ENCODE peak calls at places on chromosome 22, in five cellular contexts. M, D, Z, R and T are unnamed samples.

GRCh38 chr22:26746311-26746710 is 88.9 kb downstream of the MIAT start:
- DNase-seq in M (no peak), D (no peak), Z (no peak), R (no peak), T (no peak)

GRCh38 chr22:30837531-30837930 is 131.0 kb downstream of the MORC2 start:
- DNase-seq in M (no peak), D (no peak), Z (no peak), R (no peak), T (no peak)

GRCh38 chr22:28497188-28497587 is 182.5 kb downstream of the TTC28 start:
- DNase-seq in M (no peak), D (peak), Z (no peak), R (no peak), T (no peak)

GRCh38 chr22:34847072-34847471 is 218.9 kb upstream of the ISX start:
- DNase-seq in M (no peak), D (no peak), Z (peak), R (no peak), T (no peak)

GRCh38 chr22:43018615-43019014 is 3.7 kb upstream of the PACSIN2 start:
- DNase-seq in M (no peak), D (no peak), Z (no peak), R (no peak), T (no peak)

GRCh38 chr22:44093791-44094190 is 69.7 kb downstream of the PARVB start:
- DNase-seq in M (no peak), D (no peak), Z (no peak), R (no peak), T (no peak)

GRCh38 chr22:27670701-27671412 is 130.7 kb downstream of the MN1 start:
- DNase-seq in M (peak), D (no peak), Z (peak), R (peak), T (peak)

GRCh38 chr22:26134654-26135330 is 34.5 kb upstream of the SEZ6L start:
- DNase-seq in M (no peak), D (no peak), Z (peak), R (no peak), T (no peak)

GRCh38 chr22:29359469-29359868 is 28.9 kb downstream of the AP1B1 start:
- DNase-seq in M (peak), D (peak), Z (peak), R (no peak), T (peak)

GRCh38 chr22:44459041-44459440 is 39.0 kb downstream of the RTL6 start:
- DNase-seq in M (no peak), D (no peak), Z (no peak), R (no peak), T (no peak)

GRCh38 chr22:39077513-39077840 is 402 bp downstream of the APOBEC3G start:
- DNase-seq in M (no peak), D (no peak), Z (no peak), R (no peak), T (no peak)

GRCh38 chr22:31144223-31144622 is 3.9 kb upstream of the PLA2G3 start:
- DNase-seq in M (no peak), D (peak), Z (no peak), R (no peak), T (peak)

GRCh38 chr22:48808038-48808960 is 1019.4 kb downstream of the BRD1 start:
- DNase-seq in M (no peak), D (no peak), Z (no peak), R (no peak), T (no peak)

GRCh38 chr22:39665229-39665628 is 94.7 kb downstream of the CACNA1I start:
- DNase-seq in M (no peak), D (no peak), Z (peak), R (no peak), T (no peak)

GRCh38 chr22:29205598-29206371 is at the start of gene EMID1:
- DNase-seq in M (peak), D (peak), Z (peak), R (peak), T (peak)

GRCh38 chr22:40002935-40003715 is 8.4 kb downstream of the FAM83F start:
- DNase-seq in M (no peak), D (no peak), Z (no peak), R (no peak), T (no peak)

GRCh38 chr22:28246392-28246791 is 327.3 kb upstream of the PITPNB start:
- DNase-seq in M (no peak), D (peak), Z (peak), R (no peak), T (no peak)

GRCh38 chr22:30010789-30011405 is 69.4 kb upstream of the HORMAD2 start:
- DNase-seq in M (no peak), D (peak), Z (no peak), R (no peak), T (peak)

GRCh38 chr22:30325065-30325720 is 1.5 kb downstream of the TBC1D10A start:
- DNase-seq in M (no peak), D (peak), Z (peak), R (no peak), T (peak)

GRCh38 chr22:25488244-25489020 is 76.0 kb upstream of the GRK3 start:
- DNase-seq in M (no peak), D (peak), Z (no peak), R (no peak), T (peak)

GRCh38 chr22:44389181-44389580 is 76.4 kb upstream of the SHISAL1 start:
- DNase-seq in M (no peak), D (no peak), Z (no peak), R (no peak), T (no peak)

GRCh38 chr22:39308614-39309363 is 10.6 kb downstream of the RPL3 start:
- DNase-seq in M (peak), D (peak), Z (peak), R (no peak), T (peak)

GRCh38 chr22:43446037-43446803 is 34.4 kb downstream of the MPPED1 start:
- DNase-seq in M (no peak), D (peak), Z (no peak), R (no peak), T (peak)

GRCh38 chr22:45226681-45227186 is 14.0 kb downstream of the KIAA0930 start:
- DNase-seq in M (peak), D (no peak), Z (no peak), R (no peak), T (no peak)

GRCh38 chr22:44860311-44860710 is 107.9 kb downstream of the ARHGAP8 start:
- DNase-seq in M (no peak), D (no peak), Z (no peak), R (no peak), T (no peak)

GRCh38 chr22:44396727-44397722 is 84.3 kb upstream of the SHISAL1 start:
- DNase-seq in M (peak), D (no peak), Z (no peak), R (no peak), T (no peak)

GRCh38 chr22:42365942-42366660 is 66.1 kb downstream of the NFAM1 start:
- DNase-seq in M (no peak), D (no peak), Z (no peak), R (no peak), T (no peak)

GRCh38 chr22:48832592-48832991 is 995.1 kb downstream of the BRD1 start:
- DNase-seq in M (no peak), D (no peak), Z (no peak), R (no peak), T (no peak)

GRCh38 chr22:35352214-35353111 is 28.4 kb upstream of the HMOX1 start:
- DNase-seq in M (peak), D (no peak), Z (peak), R (no peak), T (no peak)

GRCh38 chr22:36425977-36426523 is 38.3 kb upstream of the MYH9 start:
- DNase-seq in M (no peak), D (peak), Z (peak), R (no peak), T (peak)

GRCh38 chr22:44120314-44120704 is 60.4 kb upstream of the PARVG start:
- DNase-seq in M (no peak), D (no peak), Z (peak), R (no peak), T (no peak)

GRCh38 chr22:26321469-26321913 is 107.6 kb upstream of the ASPHD2 start:
- DNase-seq in M (no peak), D (peak), Z (peak), R (no peak), T (peak)

GRCh38 chr22:30598986-30599385 is 7.3 kb upstream of the PES1 start:
- DNase-seq in M (no peak), D (peak), Z (no peak), R (no peak), T (peak)

GRCh38 chr22:28771195-28771791 is 1.2 kb upstream of the CCDC117 start:
- DNase-seq in M (no peak), D (no peak), Z (no peak), R (no peak), T (no peak)

GRCh38 chr22:42169055-42169469 is 38.5 kb upstream of the CYP2D6 start:
- DNase-seq in M (peak), D (peak), Z (peak), R (peak), T (peak)

GRCh38 chr22:27687984-27688545 is 113.5 kb downstream of the MN1 start:
- DNase-seq in M (no peak), D (no peak), Z (peak), R (no peak), T (peak)

GRCh38 chr22:44569516-44569915 is 71.5 kb upstream of the RTL6 start:
- DNase-seq in M (no peak), D (no peak), Z (no peak), R (no peak), T (no peak)

GRCh38 chr22:48869161-48869560 is 958.5 kb downstream of the BRD1 start:
- DNase-seq in M (no peak), D (no peak), Z (no peak), R (no peak), T (no peak)

DNA sequence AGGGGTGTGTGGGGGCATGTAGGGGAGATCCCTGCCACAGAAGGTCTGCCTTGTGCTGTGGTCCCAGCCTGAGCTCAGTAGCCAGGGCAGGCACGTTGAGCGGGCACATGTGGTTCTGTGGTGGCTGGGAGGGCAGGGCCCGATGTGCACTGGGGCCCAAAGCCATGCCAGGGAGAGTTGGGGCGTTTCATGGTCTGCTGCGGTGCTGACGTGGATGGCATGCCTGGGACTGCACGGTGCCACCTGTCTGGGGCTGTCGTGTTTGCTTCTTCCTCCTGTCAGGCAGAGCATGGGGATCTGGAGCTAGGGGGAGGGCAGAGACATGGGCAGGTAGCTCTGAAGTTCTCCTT is 19.3 kb downstream of the PPIL2 start:
- DNase-seq in M (no peak), D (no peak), Z (no peak), R (no peak), T (no peak)
- H3K23ac ChIP-seq in M (no peak), D (no peak), Z (no peak), R (peak), T (no peak)

DNA sequence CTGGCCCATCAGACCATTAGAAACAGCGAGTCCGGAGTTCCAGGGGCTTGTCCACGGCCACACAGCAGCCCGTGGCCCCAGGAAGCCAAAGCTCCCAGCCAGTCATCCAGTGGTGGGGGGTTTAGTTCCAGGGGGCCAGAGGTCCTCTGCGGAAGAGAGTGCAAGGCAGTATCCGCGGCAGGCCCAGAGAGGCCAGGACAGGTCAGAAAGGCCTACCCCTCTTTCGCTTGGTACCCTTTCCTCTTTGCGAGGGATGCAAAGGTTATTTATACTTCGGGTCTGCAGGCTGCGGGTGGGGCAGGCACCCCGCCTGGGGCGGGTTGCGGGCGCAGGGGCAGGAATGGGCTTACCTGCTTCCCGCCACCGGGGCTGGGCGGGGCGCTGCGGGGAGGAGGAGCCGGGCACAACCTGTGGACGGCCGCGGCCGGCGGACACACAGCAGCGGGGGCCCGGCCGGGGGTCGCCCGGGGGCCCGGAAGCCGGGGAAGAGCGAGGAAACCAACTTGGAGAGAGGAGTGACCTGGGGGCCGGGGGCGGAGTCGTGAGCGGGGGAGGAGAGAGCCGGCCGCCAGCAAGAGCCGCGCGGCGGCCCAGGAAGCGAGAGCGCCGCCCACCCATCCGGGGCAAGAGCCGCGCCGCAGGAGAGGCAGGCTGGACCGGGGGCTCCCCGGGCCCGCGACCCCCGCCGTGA is at the start of gene SH3BP1:
- DNase-seq in M (peak), D (no peak), Z (peak), R (no peak), T (peak)
- H3K23ac ChIP-seq in M (no peak), D (peak), Z (peak), R (peak), T (no peak)

GRCh38 chr22:20115691-20116375 is at the start of gene RANBP1:
- DNase-seq in M (no peak), D (no peak), Z (no peak), R (no peak), T (no peak)

GRCh38 chr22:20116951-20117645 is at the start of gene TRMT2A:
- DNase-seq in M (peak), D (peak), Z (peak), R (peak), T (peak)

GRCh38 chr22:20116376-20116950 is 559 bp downstream of the RANBP1 start:
- DNase-seq in M (no peak), D (no peak), Z (no peak), R (no peak), T (no peak)

GRCh38 chr22:20117656-20118571 is 888 bp upstream of the TRMT2A start:
- DNase-seq in M (no peak), D (peak), Z (peak), R (no peak), T (peak)

DNA sequence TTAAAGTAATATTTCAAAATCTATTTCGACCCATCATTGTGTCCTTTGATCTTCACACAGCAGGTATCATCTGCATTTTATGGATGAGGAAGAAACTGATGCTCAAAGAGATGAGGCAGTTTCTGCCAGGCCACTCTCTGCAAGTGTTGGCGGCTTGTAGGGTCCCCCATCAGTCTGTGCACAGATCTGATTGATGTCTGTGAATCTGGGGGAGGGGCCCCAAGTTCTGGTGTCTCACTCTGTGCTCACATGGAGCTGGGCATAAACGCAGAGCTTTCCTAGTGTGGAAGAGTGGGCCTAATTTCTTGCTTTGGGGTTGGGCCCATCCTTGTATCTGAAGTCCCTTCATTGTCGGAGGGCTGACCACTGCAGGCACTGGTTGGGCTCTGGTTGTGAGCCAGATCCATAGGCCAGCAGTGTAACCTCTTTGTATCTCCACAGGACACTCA is 1.6 kb upstream of the TRMT2A start:
- DNase-seq in M (no peak), D (no peak), Z (no peak), R (no peak), T (no peak)
- H3K23ac ChIP-seq in M (no peak), D (peak), Z (no peak), R (no peak), T (no peak)

DNA sequence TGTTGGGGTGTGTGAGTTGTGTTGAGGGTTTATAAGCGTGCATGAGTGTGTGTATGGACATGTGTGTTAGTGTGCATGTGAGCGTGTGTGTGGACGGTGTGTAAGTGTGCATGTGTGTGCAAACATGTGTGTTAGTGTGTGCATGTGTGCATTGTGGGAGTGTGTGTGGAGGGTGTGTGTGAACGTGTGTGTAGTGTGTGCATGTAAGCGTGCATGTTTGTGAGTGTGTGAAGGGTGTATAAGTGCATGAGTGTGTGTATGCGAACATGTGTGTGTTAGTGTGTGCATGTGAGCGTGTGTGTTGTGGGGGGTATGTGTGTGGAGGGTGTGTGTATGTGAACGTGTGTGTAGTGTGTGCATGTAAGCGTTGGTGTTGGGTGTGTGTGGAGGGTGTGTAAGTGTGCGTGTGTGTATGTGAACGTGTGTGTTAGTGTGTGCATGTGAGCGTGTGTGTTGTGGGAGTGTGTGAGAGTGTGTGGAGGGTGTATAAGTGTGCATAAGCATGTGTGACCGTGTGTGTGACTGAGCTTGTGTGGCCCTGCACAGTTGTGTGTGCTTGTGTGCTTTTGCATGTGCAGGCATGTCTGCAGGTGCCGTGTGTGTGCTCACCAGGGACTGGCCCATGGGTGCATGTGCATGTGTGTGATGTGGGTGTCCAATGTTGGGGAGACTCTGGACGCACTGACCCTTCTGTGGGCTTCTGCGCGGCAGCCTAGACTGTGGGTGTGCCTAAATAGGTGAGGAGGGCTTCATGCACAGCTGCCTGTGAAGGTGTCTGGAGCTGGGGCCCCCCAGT is 866.2 kb downstream of the TBC1D22A start:
- DNase-seq in M (peak), D (no peak), Z (no peak), R (no peak), T (no peak)
- H3K23ac ChIP-seq in M (no peak), D (no peak), Z (no peak), R (no peak), T (no peak)

GRCh38 chr22:46419754-46420571 is 84.4 kb downstream of the TRMU start:
- DNase-seq in M (no peak), D (no peak), Z (no peak), R (no peak), T (no peak)
- H3K23ac ChIP-seq in M (no peak), D (no peak), Z (no peak), R (peak), T (no peak)

DNA sequence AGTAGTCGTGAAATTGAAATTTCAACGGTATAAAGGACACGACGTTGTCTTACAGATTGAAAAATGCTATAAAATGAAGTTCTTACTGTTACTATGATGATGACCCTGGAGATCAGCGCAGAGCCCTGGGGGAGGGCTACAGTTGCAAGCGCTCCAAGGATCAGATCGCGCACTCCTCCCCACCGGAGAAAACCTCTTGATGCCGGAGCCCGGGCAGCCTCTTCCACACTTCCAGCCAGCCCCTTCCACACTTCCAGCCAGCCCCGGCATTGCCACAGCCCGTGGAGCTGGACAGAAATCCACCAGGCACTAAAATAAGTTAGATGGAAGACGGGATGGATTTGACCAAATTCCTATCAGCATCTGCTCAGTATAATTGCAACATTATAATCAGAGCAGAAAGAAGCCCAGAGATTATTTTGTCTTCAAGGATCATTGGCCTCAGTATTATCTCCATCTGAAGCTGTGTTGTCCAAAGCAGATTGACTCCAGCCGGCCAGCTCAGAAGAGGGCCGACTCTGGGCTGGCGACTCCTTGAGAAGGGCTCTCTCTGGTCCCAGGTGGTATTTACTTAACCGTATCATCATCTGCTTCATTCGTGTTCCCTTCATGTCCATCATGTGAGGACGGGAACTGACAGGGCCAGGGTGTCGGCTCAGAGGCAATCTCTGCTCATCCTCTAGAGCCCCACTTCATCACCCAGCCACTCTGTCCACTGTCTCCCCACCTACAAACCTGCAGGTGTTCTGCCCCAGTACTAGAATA is 777 bp upstream of the MICAL3 start:
- DNase-seq in M (no peak), D (no peak), Z (no peak), R (no peak), T (no peak)
- H3K23ac ChIP-seq in M (no peak), D (peak), Z (no peak), R (no peak), T (no peak)

DNA sequence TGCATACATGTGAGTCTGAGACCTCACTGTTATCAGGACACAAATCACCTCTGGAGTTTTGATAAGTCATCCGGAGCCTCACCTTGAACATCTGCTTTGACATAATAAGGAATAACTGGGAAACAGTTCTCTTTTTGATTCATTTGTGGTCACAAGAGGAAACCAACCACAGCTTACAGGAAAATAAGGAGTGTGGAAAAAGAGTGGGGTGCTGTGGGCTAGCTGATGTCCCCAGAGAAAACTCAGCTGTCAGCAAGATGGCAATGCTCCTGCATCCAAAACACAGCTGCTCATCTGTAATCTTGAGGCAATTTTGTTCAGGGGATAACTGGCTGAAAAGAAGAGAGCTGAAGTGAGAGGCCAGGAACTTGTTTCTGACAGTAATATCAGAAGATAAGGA is 416.4 kb upstream of the SYN3 start:
- DNase-seq in M (no peak), D (no peak), Z (no peak), R (no peak), T (no peak)
- H3K23ac ChIP-seq in M (no peak), D (no peak), Z (no peak), R (no peak), T (no peak)

GRCh38 chr22:23531283-23531921 is 48.7 kb downstream of the IGLL1 start:
- DNase-seq in M (peak), D (no peak), Z (no peak), R (no peak), T (no peak)
- H3K23ac ChIP-seq in M (no peak), D (no peak), Z (peak), R (peak), T (no peak)